ENCODE peak calls at places on chromosomes 2 and 18, in seven cellular contexts. One of them, this sample, is unnamed.

GRCh38 chr2:157433335-157433890 is 10.5 kb downstream of the CYTIP start:
- ATAC-seq in psoas muscle: no peak
- ATAC-seq in gastroesophageal sphincter: no peak
- ATAC-seq in right cardiac atrium: peak; percentile 47
- ATAC-seq in pancreas: peak; percentile 8
- ATAC-seq in heart left ventricle: no peak
- ATAC-seq in left cardiac atrium: no peak
- ATAC-seq in this sample: no peak

GRCh38 chr18:44750774-44751173 is 70.1 kb downstream of the SETBP1 start:
- ATAC-seq in psoas muscle: no peak
- ATAC-seq in pancreas: no peak
- ATAC-seq in right cardiac atrium: no peak
- ATAC-seq in heart left ventricle: no peak
- ATAC-seq in left cardiac atrium: no peak
- ATAC-seq in gastroesophageal sphincter: no peak
- ATAC-seq in this sample: no peak

GRCh38 chr18:12946549-12947354 is 1.1 kb upstream of the SEH1L start:
- ATAC-seq in gastroesophageal sphincter: no peak
- ATAC-seq in heart left ventricle: peak; percentile 1
- ATAC-seq in pancreas: no peak
- ATAC-seq in right cardiac atrium: no peak
- ATAC-seq in psoas muscle: no peak
- ATAC-seq in left cardiac atrium: no peak
- ATAC-seq in this sample: peak; percentile 31

GRCh38 chr2:9488583-9489547 is 14.5 kb downstream of the IAH1 start:
- ATAC-seq in psoas muscle: no peak
- ATAC-seq in right cardiac atrium: no peak
- ATAC-seq in pancreas: peak; percentile 24
- ATAC-seq in gastroesophageal sphincter: no peak
- ATAC-seq in heart left ventricle: no peak
- ATAC-seq in left cardiac atrium: no peak
- ATAC-seq in this sample: no peak

GRCh38 chr18:34025172-34025801 is 199.4 kb downstream of the NOL4 start:
- ATAC-seq in heart left ventricle: no peak
- ATAC-seq in right cardiac atrium: no peak
- ATAC-seq in left cardiac atrium: no peak
- ATAC-seq in gastroesophageal sphincter: no peak
- ATAC-seq in pancreas: no peak
- ATAC-seq in psoas muscle: no peak
- ATAC-seq in this sample: no peak

GRCh38 chr2:32849456-32850194 is 97.1 kb upstream of the LTBP1 start:
- ATAC-seq in right cardiac atrium: peak; percentile 71
- ATAC-seq in pancreas: no peak
- ATAC-seq in left cardiac atrium: peak; percentile 71
- ATAC-seq in gastroesophageal sphincter: peak; percentile 65
- ATAC-seq in psoas muscle: no peak
- ATAC-seq in heart left ventricle: no peak
- ATAC-seq in this sample: no peak

GRCh38 chr2:10889741-10890215 is 22.0 kb upstream of the KCNF1 start:
- ATAC-seq in gastroesophageal sphincter: no peak
- ATAC-seq in left cardiac atrium: no peak
- ATAC-seq in right cardiac atrium: peak; percentile 22
- ATAC-seq in heart left ventricle: peak; percentile 34
- ATAC-seq in psoas muscle: peak; percentile 64
- ATAC-seq in pancreas: no peak
- ATAC-seq in this sample: peak; percentile 81

GRCh38 chr2:239291505-239292350 is 109.1 kb downstream of the HDAC4 start:
- ATAC-seq in right cardiac atrium: no peak
- ATAC-seq in heart left ventricle: no peak
- ATAC-seq in pancreas: no peak
- ATAC-seq in left cardiac atrium: peak; percentile 15
- ATAC-seq in gastroesophageal sphincter: no peak
- ATAC-seq in psoas muscle: peak; percentile 17
- ATAC-seq in this sample: no peak

GRCh38 chr2:236178921-236179652 is 10.9 kb upstream of the GBX2 start:
- ATAC-seq in right cardiac atrium: no peak
- ATAC-seq in left cardiac atrium: no peak
- ATAC-seq in heart left ventricle: no peak
- ATAC-seq in psoas muscle: no peak
- ATAC-seq in pancreas: no peak
- ATAC-seq in gastroesophageal sphincter: no peak
- ATAC-seq in this sample: peak; percentile 18

GRCh38 chr18:60358516-60358915 is 14.1 kb downstream of the MC4R start:
- ATAC-seq in heart left ventricle: no peak
- ATAC-seq in right cardiac atrium: no peak
- ATAC-seq in gastroesophageal sphincter: no peak
- ATAC-seq in psoas muscle: no peak
- ATAC-seq in pancreas: no peak
- ATAC-seq in left cardiac atrium: no peak
- ATAC-seq in this sample: peak; percentile 95

GRCh38 chr18:68121826-68122225 is 593.1 kb downstream of the TMX3 start:
- ATAC-seq in gastroesophageal sphincter: no peak
- ATAC-seq in right cardiac atrium: no peak
- ATAC-seq in heart left ventricle: no peak
- ATAC-seq in psoas muscle: no peak
- ATAC-seq in left cardiac atrium: no peak
- ATAC-seq in pancreas: no peak
- ATAC-seq in this sample: no peak

GRCh38 chr2:161233858-161234431 is 73.7 kb downstream of the TANK start:
- ATAC-seq in left cardiac atrium: no peak
- ATAC-seq in pancreas: no peak
- ATAC-seq in gastroesophageal sphincter: no peak
- ATAC-seq in right cardiac atrium: no peak
- ATAC-seq in psoas muscle: no peak
- ATAC-seq in heart left ventricle: no peak
- ATAC-seq in this sample: no peak

GRCh38 chr2:55887906-55888625 is 35.5 kb downstream of the EFEMP1 start:
- ATAC-seq in heart left ventricle: no peak
- ATAC-seq in gastroesophageal sphincter: no peak
- ATAC-seq in pancreas: peak; percentile 18
- ATAC-seq in right cardiac atrium: no peak
- ATAC-seq in left cardiac atrium: no peak
- ATAC-seq in psoas muscle: no peak
- ATAC-seq in this sample: peak; percentile 61

GRCh38 chr2:203706403-203706802 is at the start of gene CD28:
- ATAC-seq in left cardiac atrium: peak; percentile 88
- ATAC-seq in pancreas: no peak
- ATAC-seq in heart left ventricle: no peak
- ATAC-seq in right cardiac atrium: no peak
- ATAC-seq in gastroesophageal sphincter: no peak
- ATAC-seq in psoas muscle: no peak
- ATAC-seq in this sample: no peak

GRCh38 chr2:159807183-159808037 is 9.4 kb upstream of the CD302 start:
- ATAC-seq in heart left ventricle: no peak
- ATAC-seq in left cardiac atrium: no peak
- ATAC-seq in psoas muscle: peak; percentile 63
- ATAC-seq in right cardiac atrium: peak; percentile 56
- ATAC-seq in pancreas: peak; percentile 84
- ATAC-seq in gastroesophageal sphincter: no peak
- ATAC-seq in this sample: peak; percentile 81